ENCODE peak calls at places on chromosomes 1 and 21, in nine cellular contexts. One of them, this sample, is unnamed.

GRCh38 chr1:87052986-87053385 is 138.6 kb downstream of the HS2ST1 start:
- DNase-seq in DMS53: no peak
- DNase-seq in NCI-H1092: no peak
- DNase-seq in body of pancreas: no peak
- DNase-seq in cardiac muscle cell: no peak
- DNase-seq in AG20443: no peak
- DNase-seq in activated CD4-positive, alpha-beta T cell treated with anti-CD3 and anti-CD28 coated beads, Interleukin-2, amount 50 U/mL, for 24 hours: no peak
- DNase-seq in activated CD8-positive, alpha-beta T cell treated with anti-CD3 and anti-CD28 coated beads, Interleukin-2, amount 10 ng/mL, durations not matched to agents 7 days and 5 days: no peak
- DNase-seq in upper lobe of right lung: no peak
- DNase-seq in this sample: no peak

GRCh38 chr1:226964611-226965486 is 24.8 kb downstream of the COQ8A start:
- DNase-seq in NCI-H1092: no peak
- DNase-seq in cardiac muscle cell: no peak
- DNase-seq in activated CD4-positive, alpha-beta T cell treated with anti-CD3 and anti-CD28 coated beads, Interleukin-2, amount 50 U/mL, for 24 hours: no peak
- DNase-seq in DMS53: no peak
- DNase-seq in AG20443: no peak
- DNase-seq in body of pancreas: no peak
- DNase-seq in upper lobe of right lung: no peak
- DNase-seq in activated CD8-positive, alpha-beta T cell treated with anti-CD3 and anti-CD28 coated beads, Interleukin-2, amount 10 ng/mL, durations not matched to agents 7 days and 5 days: no peak
- DNase-seq in this sample: no peak

GRCh38 chr21:37886120-37886519 is 30.1 kb downstream of the KCNJ6 start:
- DNase-seq in cardiac muscle cell: no peak
- DNase-seq in upper lobe of right lung: no peak
- DNase-seq in body of pancreas: no peak
- DNase-seq in NCI-H1092: no peak
- DNase-seq in AG20443: no peak
- DNase-seq in DMS53: no peak
- DNase-seq in activated CD8-positive, alpha-beta T cell treated with anti-CD3 and anti-CD28 coated beads, Interleukin-2, amount 10 ng/mL, durations not matched to agents 7 days and 5 days: no peak
- DNase-seq in activated CD4-positive, alpha-beta T cell treated with anti-CD3 and anti-CD28 coated beads, Interleukin-2, amount 50 U/mL, for 24 hours: no peak
- DNase-seq in this sample: no peak

GRCh38 chr1:225735252-225736149 is 42.1 kb upstream of the SRP9 start:
- DNase-seq in body of pancreas: peak; percentile 74
- DNase-seq in activated CD8-positive, alpha-beta T cell treated with anti-CD3 and anti-CD28 coated beads, Interleukin-2, amount 10 ng/mL, durations not matched to agents 7 days and 5 days: no peak
- DNase-seq in AG20443: peak; percentile 93
- DNase-seq in NCI-H1092: peak; percentile 22
- DNase-seq in cardiac muscle cell: no peak
- DNase-seq in upper lobe of right lung: peak; percentile 70
- DNase-seq in DMS53: no peak
- DNase-seq in activated CD4-positive, alpha-beta T cell treated with anti-CD3 and anti-CD28 coated beads, Interleukin-2, amount 50 U/mL, for 24 hours: no peak
- DNase-seq in this sample: peak; percentile 77

GRCh38 chr1:16618719-16619118 is 5.4 kb upstream of the NBPF1 start:
- DNase-seq in AG20443: no peak
- DNase-seq in NCI-H1092: no peak
- DNase-seq in activated CD4-positive, alpha-beta T cell treated with anti-CD3 and anti-CD28 coated beads, Interleukin-2, amount 50 U/mL, for 24 hours: no peak
- DNase-seq in activated CD8-positive, alpha-beta T cell treated with anti-CD3 and anti-CD28 coated beads, Interleukin-2, amount 10 ng/mL, durations not matched to agents 7 days and 5 days: no peak
- DNase-seq in DMS53: no peak
- DNase-seq in upper lobe of right lung: peak; percentile 71
- DNase-seq in cardiac muscle cell: no peak
- DNase-seq in body of pancreas: peak; percentile 6
- DNase-seq in this sample: no peak

GRCh38 chr1:61092643-61093042 is 10.3 kb downstream of the NFIA start:
- DNase-seq in activated CD4-positive, alpha-beta T cell treated with anti-CD3 and anti-CD28 coated beads, Interleukin-2, amount 50 U/mL, for 24 hours: no peak
- DNase-seq in DMS53: peak; percentile 92
- DNase-seq in AG20443: no peak
- DNase-seq in cardiac muscle cell: no peak
- DNase-seq in activated CD8-positive, alpha-beta T cell treated with anti-CD3 and anti-CD28 coated beads, Interleukin-2, amount 10 ng/mL, durations not matched to agents 7 days and 5 days: no peak
- DNase-seq in NCI-H1092: no peak
- DNase-seq in body of pancreas: no peak
- DNase-seq in upper lobe of right lung: no peak
- DNase-seq in this sample: no peak

GRCh38 chr21:25280061-25280460 is 327.2 kb downstream of the MRPL39 start:
- DNase-seq in activated CD8-positive, alpha-beta T cell treated with anti-CD3 and anti-CD28 coated beads, Interleukin-2, amount 10 ng/mL, durations not matched to agents 7 days and 5 days: no peak
- DNase-seq in activated CD4-positive, alpha-beta T cell treated with anti-CD3 and anti-CD28 coated beads, Interleukin-2, amount 50 U/mL, for 24 hours: no peak
- DNase-seq in DMS53: no peak
- DNase-seq in upper lobe of right lung: no peak
- DNase-seq in body of pancreas: no peak
- DNase-seq in AG20443: no peak
- DNase-seq in cardiac muscle cell: no peak
- DNase-seq in NCI-H1092: no peak
- DNase-seq in this sample: no peak

GRCh38 chr1:66250483-66250882 is 283.5 kb upstream of the SGIP1 start:
- DNase-seq in activated CD4-positive, alpha-beta T cell treated with anti-CD3 and anti-CD28 coated beads, Interleukin-2, amount 50 U/mL, for 24 hours: no peak
- DNase-seq in activated CD8-positive, alpha-beta T cell treated with anti-CD3 and anti-CD28 coated beads, Interleukin-2, amount 10 ng/mL, durations not matched to agents 7 days and 5 days: no peak
- DNase-seq in DMS53: no peak
- DNase-seq in AG20443: no peak
- DNase-seq in NCI-H1092: no peak
- DNase-seq in upper lobe of right lung: no peak
- DNase-seq in body of pancreas: no peak
- DNase-seq in cardiac muscle cell: no peak
- DNase-seq in this sample: no peak

GRCh38 chr1:23557471-23558124 is 1.7 kb downstream of the ID3 start:
- DNase-seq in activated CD8-positive, alpha-beta T cell treated with anti-CD3 and anti-CD28 coated beads, Interleukin-2, amount 10 ng/mL, durations not matched to agents 7 days and 5 days: peak; percentile 37
- DNase-seq in activated CD4-positive, alpha-beta T cell treated with anti-CD3 and anti-CD28 coated beads, Interleukin-2, amount 50 U/mL, for 24 hours: no peak
- DNase-seq in NCI-H1092: no peak
- DNase-seq in cardiac muscle cell: no peak
- DNase-seq in DMS53: peak; percentile 71
- DNase-seq in AG20443: no peak
- DNase-seq in body of pancreas: no peak
- DNase-seq in upper lobe of right lung: no peak
- DNase-seq in this sample: no peak

GRCh38 chr1:159015440-159015909 is 5.8 kb downstream of the IFI16 start:
- DNase-seq in cardiac muscle cell: no peak
- DNase-seq in body of pancreas: peak; percentile 75
- DNase-seq in activated CD8-positive, alpha-beta T cell treated with anti-CD3 and anti-CD28 coated beads, Interleukin-2, amount 10 ng/mL, durations not matched to agents 7 days and 5 days: peak; percentile 84
- DNase-seq in upper lobe of right lung: peak; percentile 64
- DNase-seq in activated CD4-positive, alpha-beta T cell treated with anti-CD3 and anti-CD28 coated beads, Interleukin-2, amount 50 U/mL, for 24 hours: peak; percentile 76
- DNase-seq in DMS53: peak; percentile 29
- DNase-seq in AG20443: peak; percentile 85
- DNase-seq in NCI-H1092: no peak
- DNase-seq in this sample: peak; percentile 38

GRCh38 chr1:21620461-21620860 is 48.7 kb downstream of the RAP1GAP start:
- DNase-seq in upper lobe of right lung: no peak
- DNase-seq in activated CD8-positive, alpha-beta T cell treated with anti-CD3 and anti-CD28 coated beads, Interleukin-2, amount 10 ng/mL, durations not matched to agents 7 days and 5 days: no peak
- DNase-seq in activated CD4-positive, alpha-beta T cell treated with anti-CD3 and anti-CD28 coated beads, Interleukin-2, amount 50 U/mL, for 24 hours: no peak
- DNase-seq in AG20443: no peak
- DNase-seq in body of pancreas: peak; percentile 56
- DNase-seq in DMS53: no peak
- DNase-seq in cardiac muscle cell: no peak
- DNase-seq in NCI-H1092: peak; percentile 57
- DNase-seq in this sample: no peak

GRCh38 chr1:36083635-36084501 is at the start of gene TEKT2:
- DNase-seq in AG20443: peak; percentile 78
- DNase-seq in NCI-H1092: peak; percentile 94
- DNase-seq in DMS53: peak; percentile 74
- DNase-seq in activated CD8-positive, alpha-beta T cell treated with anti-CD3 and anti-CD28 coated beads, Interleukin-2, amount 10 ng/mL, durations not matched to agents 7 days and 5 days: no peak
- DNase-seq in upper lobe of right lung: peak; percentile 73
- DNase-seq in body of pancreas: peak; percentile 53
- DNase-seq in cardiac muscle cell: peak; percentile 82
- DNase-seq in activated CD4-positive, alpha-beta T cell treated with anti-CD3 and anti-CD28 coated beads, Interleukin-2, amount 50 U/mL, for 24 hours: no peak
- DNase-seq in this sample: no peak

GRCh38 chr1:215845224-215845902 is 278.3 kb downstream of the KCTD3 start:
- DNase-seq in activated CD4-positive, alpha-beta T cell treated with anti-CD3 and anti-CD28 coated beads, Interleukin-2, amount 50 U/mL, for 24 hours: no peak
- DNase-seq in body of pancreas: no peak
- DNase-seq in NCI-H1092: no peak
- DNase-seq in activated CD8-positive, alpha-beta T cell treated with anti-CD3 and anti-CD28 coated beads, Interleukin-2, amount 10 ng/mL, durations not matched to agents 7 days and 5 days: no peak
- DNase-seq in upper lobe of right lung: no peak
- DNase-seq in DMS53: peak; percentile 18
- DNase-seq in cardiac muscle cell: no peak
- DNase-seq in AG20443: peak; percentile 59
- DNase-seq in this sample: peak; percentile 30

This sample was measured in AG09319.